ENCODE peak calls at places on chromosomes 4 and X, in six cellular contexts. D is IMR-90, V is mesenchymal stem cell, C is H9, W is H1, L is mesendoderm. B is an unnamed sample.
A peak's percentile ranks its signal among the peaks of the same experiment; 100 is the strongest.

GRCh38 chr4:106676173-106676921 is 307.8 kb upstream of the GIMD1 start:
- DNase-seq in D (no peak), W (no peak), C (no peak), V (peak; percentile 93), L (no peak), B (no peak)

GRCh38 chr4:41158274-41158673 is 56.1 kb downstream of the APBB2 start:
- DNase-seq in L (no peak), C (no peak), W (no peak), V (no peak), D (peak; percentile 15), B (no peak)

GRCh38 chr4:182488886-182489285 is 245.7 kb downstream of the TENM3 start:
- DNase-seq in C (no peak), L (no peak), W (no peak), V (no peak), D (no peak), B (no peak)

GRCh38 chr4:40573593-40574311 is 55.9 kb downstream of the RBM47 start:
- DNase-seq in D (peak; percentile 22), V (no peak), W (no peak), C (no peak), L (no peak), B (no peak)

GRCh38 chr4:8101213-8101781 is 57.3 kb downstream of the ABLIM2 start:
- DNase-seq in V (no peak), D (no peak), W (no peak), L (no peak), C (no peak), B (no peak)

GRCh38 chrX:129781134-129782014 is 1.6 kb downstream of the SASH3 start:
- DNase-seq in W (no peak), V (no peak), L (peak; percentile 60), C (no peak), D (no peak), B (no peak)

GRCh38 chr4:149914101-149914500 is 98.5 kb upstream of the IQCM start:
- DNase-seq in L (no peak), V (no peak), W (no peak), C (no peak), D (no peak), B (no peak)

GRCh38 chr4:140367738-140368137 is 5.7 kb upstream of the SCOC start:
- DNase-seq in L (no peak), D (peak; percentile 58), V (no peak), C (no peak), W (no peak), B (no peak)

GRCh38 chr4:167031534-167032156 is 202.6 kb downstream of the SPOCK3 start:
- DNase-seq in C (no peak), L (no peak), W (no peak), V (peak; percentile 46), D (peak; percentile 5), B (no peak)

GRCh38 chr4:170827562-170828260 is 738.0 kb upstream of the AADAT start:
- DNase-seq in D (no peak), V (no peak), W (no peak), C (no peak), L (no peak), B (no peak)

GRCh38 chr4:6649216-6649615 is 8.7 kb downstream of the MRFAP1 start:
- DNase-seq in D (no peak), W (no peak), V (no peak), C (peak; percentile 45), L (peak; percentile 61), B (no peak)

GRCh38 chrX:119015407-119016242 is 41.2 kb downstream of the LONRF3 start:
- DNase-seq in C (no peak), D (peak; percentile 80), V (peak; percentile 83), L (peak; percentile 15), W (no peak), B (no peak)

GRCh38 chr4:88965053-88965452 is 91.9 kb downstream of the FAM13A start:
- DNase-seq in V (no peak), L (no peak), W (no peak), C (no peak), D (peak; percentile 16), B (no peak)

GRCh38 chr4:48653217-48654014 is 126.7 kb downstream of the FRYL start:
- DNase-seq in C (no peak), L (peak; percentile 70), D (peak; percentile 79), V (peak; percentile 77), W (no peak), B (peak; percentile 9)

GRCh38 chr4:33566649-33567048 is 2677.7 kb downstream of the ARAP2 start:
- DNase-seq in C (no peak), V (no peak), W (no peak), L (peak; percentile 6), D (no peak), B (no peak)

GRCh38 chrX:16445166-16445752 is 204.7 kb upstream of the S100G start:
- DNase-seq in C (peak; percentile 64), D (peak; percentile 47), L (peak; percentile 56), V (peak; percentile 19), W (no peak), B (peak; percentile 12)

GRCh38 chrX:111386884-111387283 is 25.1 kb downstream of the DCX start:
- DNase-seq in C (no peak), V (peak; percentile 4), D (no peak), L (no peak), W (no peak), B (no peak)

GRCh38 chrX:95318882-95319281 is 1365.8 kb upstream of the DIAPH2 start:
- DNase-seq in D (no peak), V (no peak), C (peak; percentile 62), L (peak; percentile 59), W (no peak), B (no peak)

GRCh38 chr4:124943145-124943889 is 230.8 kb upstream of the ANKRD50 start:
- DNase-seq in V (no peak), W (no peak), D (no peak), C (no peak), L (no peak), B (no peak)

GRCh38 chr4:105191621-105192210 is 45.0 kb downstream of the TET2 start:
- DNase-seq in L (no peak), C (no peak), W (no peak), V (peak; percentile 28), D (peak; percentile 72), B (no peak)

GRCh38 chrX:68570598-68570997 is 71.7 kb downstream of the YIPF6 start:
- DNase-seq in W (no peak), L (no peak), C (no peak), V (no peak), D (no peak), B (no peak)

GRCh38 chr4:104905546-104905945 is 241.1 kb upstream of the TET2 start:
- DNase-seq in V (no peak), W (no peak), D (no peak), L (no peak), C (no peak), B (no peak)

GRCh38 chrX:49309401-49309981 is 6.0 kb downstream of the GAGE10 start:
- DNase-seq in L (peak; percentile 77), V (peak; percentile 23), C (peak; percentile 51), D (peak; percentile 22), W (no peak), B (no peak)

GRCh38 chr4:110361921-110362320 is 114.0 kb upstream of the ENPEP start:
- DNase-seq in W (no peak), D (no peak), L (peak; percentile 53), C (no peak), V (peak; percentile 88), B (no peak)

GRCh38 chrX:27598312-27598711 is 8.2 kb downstream of the DCAF8L2 start:
- DNase-seq in L (peak; percentile 84), C (no peak), D (no peak), W (no peak), V (no peak), B (peak; percentile 5)

GRCh38 chr4:10697071-10697470 is 12.5 kb upstream of the CLNK start:
- DNase-seq in V (no peak), L (no peak), D (no peak), W (no peak), C (no peak), B (no peak)

DNA sequence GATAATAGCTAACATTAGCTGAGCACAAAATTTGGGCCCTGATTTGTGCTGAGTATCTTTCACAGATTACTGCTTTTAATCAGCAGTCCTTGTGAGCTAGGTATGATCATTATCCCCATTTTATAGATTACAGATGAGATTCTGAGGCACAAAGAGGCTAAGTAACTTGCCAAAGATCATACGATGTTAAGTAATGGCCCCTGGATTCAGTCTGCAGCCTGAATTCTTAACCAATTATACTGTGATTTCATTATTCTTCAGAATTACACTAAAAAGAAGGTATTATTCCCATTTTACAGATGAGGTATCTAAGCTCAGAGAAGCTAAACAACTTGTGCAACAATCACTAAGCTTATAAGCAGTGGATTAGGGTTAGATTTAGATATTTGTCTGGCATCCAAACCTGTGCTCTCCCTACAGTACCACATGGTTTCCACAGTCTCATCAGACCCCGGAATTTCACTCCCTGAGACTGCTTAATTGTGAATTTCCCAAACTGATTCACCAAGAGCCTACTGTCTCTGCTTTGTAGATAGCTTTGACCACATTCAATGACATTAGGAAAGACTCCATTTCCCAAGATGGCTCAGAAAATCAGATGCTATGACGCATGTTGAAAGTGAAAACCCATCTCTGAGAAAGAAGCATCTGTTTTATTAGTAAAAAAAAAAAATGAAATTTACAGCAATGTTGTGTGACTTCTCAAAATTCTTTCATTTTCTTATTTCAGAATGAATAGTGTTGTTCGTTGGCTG is 97.7 kb upstream of the MYOZ2 start:
- DNase-seq in C (no peak), W (no peak), D (no peak), V (no peak), L (no peak), B (no peak)
- H3K4me1 ChIP-seq in C (peaks cover 11% of the 10 kb centered on the region), W (peaks cover 7% of the 10 kb centered on the region), D (peaks cover 20% of the 10 kb centered on the region), V (peaks cover 6% of the 10 kb centered on the region), L (no peaks in the 10 kb centered on the region), B (no peaks in the 10 kb centered on the region)

DNA sequence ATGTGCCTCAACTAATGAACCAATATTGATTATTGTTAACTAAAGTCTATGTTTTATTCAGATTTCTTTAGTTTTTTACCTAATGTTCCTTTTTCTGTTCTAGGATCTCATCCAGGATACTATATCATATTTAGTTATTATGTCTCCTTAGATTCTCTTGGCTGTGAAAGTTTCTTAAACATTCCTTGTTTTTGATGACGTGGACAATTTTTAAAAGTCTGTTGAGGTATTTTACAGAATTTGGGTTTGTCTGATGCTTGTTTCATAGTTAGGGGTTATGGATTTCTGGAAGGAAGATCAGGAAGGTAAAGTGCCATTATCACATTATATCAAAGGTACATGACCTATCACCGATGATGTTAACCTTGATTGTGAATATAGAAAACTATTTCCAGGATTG is 18.2 kb upstream of the MCTS1 start:
- DNase-seq in V (no peak), D (no peak), W (no peak), L (no peak), C (no peak), B (no peak)
- H3K4ac ChIP-seq in V (no peak overlapping the region), D (no peak overlapping the region), W (no peak overlapping the region), L (no peak overlapping the region), C (no peak overlapping the region), B (no peak overlapping the region)

GRCh38 chr4:185201983-185202962 is 1.5 kb downstream of the CFAP97 start:
- DNase-seq in V (peak; percentile 78), C (peak; percentile 39), W (no peak), L (peak; percentile 96), D (peak; percentile 42), B (no peak)
- H2BK5ac ChIP-seq in V (no peak overlapping the region), C (no peak overlapping the region), W (no peak overlapping the region), L (peak overlapping the region; percentile 43), D (no peak overlapping the region), B (no peak overlapping the region)

DNA sequence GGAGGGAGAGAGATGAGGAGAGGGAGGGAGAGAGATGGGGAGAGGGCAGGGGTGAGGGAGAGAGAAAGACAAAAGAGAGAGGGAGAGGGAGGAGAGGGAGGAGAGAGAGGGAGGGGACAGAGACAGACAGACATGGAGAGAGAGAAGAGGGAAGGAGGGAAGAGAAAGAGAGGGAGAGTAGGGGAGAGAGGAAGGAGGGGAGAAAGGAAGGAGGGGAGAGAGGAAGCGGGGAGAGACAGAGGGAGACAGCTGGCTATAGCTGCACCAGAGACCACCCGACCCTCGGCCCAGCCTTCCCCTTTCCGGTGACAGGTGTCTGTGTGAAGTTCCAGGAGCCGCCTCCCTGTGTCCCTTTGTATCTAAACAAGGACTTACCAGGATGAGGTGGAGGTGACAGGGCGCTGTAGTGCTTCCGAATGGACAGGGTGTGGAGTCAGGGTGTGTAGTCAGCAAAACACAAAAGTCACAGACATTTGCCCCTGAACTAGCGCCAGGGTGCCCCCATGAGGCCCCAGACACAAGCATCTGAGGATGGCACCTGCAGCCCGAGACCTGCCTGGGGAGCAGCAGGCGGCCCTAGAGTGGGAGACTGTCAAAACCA is 68.8 kb downstream of the ADRA2C start:
- DNase-seq in D (no peak), C (no peak), V (no peak), W (no peak), L (no peak), B (no peak)
- H3K4me1 ChIP-seq in D (no peaks in the 10 kb centered on the region), C (peaks cover 11% of the 10 kb centered on the region), V (no peaks in the 10 kb centered on the region), W (peaks cover 42% of the 10 kb centered on the region), L (peaks cover 6% of the 10 kb centered on the region), B (no peaks in the 10 kb centered on the region)

B was measured in neuronal stem cell.